ENCODE peak calls at places on chromosomes 4 and X, in nine cellular contexts. L, V, T, B, P, U, S, G and A are unnamed samples.

GRCh38 chr4:163473576-163473975 is at the start of gene TKTL2:
- DNase-seq in U (no peak), V (no peak), L (no peak), P (peak), B (no peak), G (no peak), S (no peak), T (no peak), A (peak)

GRCh38 chrX:43881410-43882293 is 598 bp downstream of the MAOB start:
- DNase-seq in S (peak), T (peak), G (no peak), V (no peak), L (no peak), B (no peak), P (no peak), U (peak), A (no peak)

GRCh38 chr4:15695240-15695699 is 7.6 kb upstream of the BST1 start:
- DNase-seq in T (no peak), B (no peak), L (peak), V (peak), P (no peak), G (no peak), S (no peak), U (no peak), A (no peak)

GRCh38 chr4:70734971-70735370 is 13.2 kb downstream of the RUFY3 start:
- DNase-seq in B (no peak), S (no peak), L (no peak), V (no peak), T (no peak), G (no peak), U (no peak), P (no peak), A (no peak)

GRCh38 chrX:72308209-72308565 is 2.5 kb upstream of the CITED1 start:
- DNase-seq in V (no peak), B (no peak), S (no peak), T (no peak), U (no peak), G (no peak), P (no peak), L (no peak), A (no peak)

GRCh38 chrX:110384490-110384889 is 25.8 kb downstream of the RTL9 start:
- DNase-seq in P (no peak), V (peak), G (no peak), B (no peak), U (no peak), L (peak), S (no peak), T (no peak), A (no peak)

GRCh38 chr4:27714073-27714472 is 853.4 kb downstream of the STIM2 start:
- DNase-seq in G (no peak), L (no peak), V (peak), U (no peak), B (no peak), T (no peak), S (no peak), P (no peak), A (no peak)

GRCh38 chrX:131792356-131792749 is 230.7 kb upstream of the STK26 start:
- DNase-seq in L (no peak), U (peak), V (peak), S (peak), G (no peak), T (peak), P (no peak), B (no peak), A (peak)

GRCh38 chr4:139214039-139214534 is 37.1 kb upstream of the ELF2 start:
- DNase-seq in S (no peak), V (no peak), B (no peak), L (no peak), U (no peak), P (no peak), G (no peak), T (no peak), A (peak)

GRCh38 chrX:56615282-56615681 is 51.9 kb downstream of the UBQLN2 start:
- DNase-seq in P (no peak), G (no peak), T (no peak), L (no peak), U (no peak), S (no peak), V (no peak), B (no peak), A (no peak)

GRCh38 chr4:3368334-3368733 is 73.4 kb upstream of the HGFAC start:
- DNase-seq in T (no peak), P (no peak), S (no peak), U (no peak), G (no peak), L (no peak), B (no peak), V (no peak), A (no peak)

GRCh38 chr4:110211007-110211769 is 12.8 kb upstream of the ELOVL6 start:
- DNase-seq in V (peak), T (no peak), B (no peak), U (peak), G (peak), L (no peak), S (no peak), P (no peak), A (no peak)

GRCh38 chr4:3799496-3799895 is 33.3 kb downstream of the ADRA2C start:
- DNase-seq in P (peak), T (peak), U (no peak), G (no peak), L (no peak), B (no peak), V (no peak), S (no peak), A (no peak)

GRCh38 chr4:169253087-169253675 is 17.6 kb downstream of the SH3RF1 start:
- DNase-seq in T (no peak), L (no peak), P (no peak), B (no peak), V (no peak), U (no peak), G (no peak), S (no peak), A (no peak)

GRCh38 chr4:148834804-148835598 is 392.8 kb upstream of the NR3C2 start:
- DNase-seq in B (no peak), V (peak), G (no peak), L (no peak), T (no peak), S (no peak), U (no peak), P (peak), A (peak)

GRCh38 chr4:84697615-84698201 is 114.8 kb downstream of the CDS1 start:
- DNase-seq in V (peak), S (no peak), P (no peak), U (no peak), L (no peak), G (no peak), T (no peak), B (no peak), A (no peak)

GRCh38 chr4:30948653-30949052 is 228.5 kb downstream of the PCDH7 start:
- DNase-seq in V (peak), U (no peak), L (peak), S (no peak), P (no peak), G (no peak), B (no peak), T (no peak), A (no peak)

GRCh38 chr4:10200869-10201268 is 84.3 kb upstream of the WDR1 start:
- DNase-seq in L (no peak), T (no peak), S (no peak), U (no peak), B (no peak), P (no peak), V (no peak), G (no peak), A (no peak)

GRCh38 chrX:104168127-104168526 is 1.9 kb downstream of the FAM199X start:
- DNase-seq in T (no peak), L (no peak), B (no peak), U (no peak), V (no peak), G (no peak), P (no peak), S (no peak), A (no peak)
- H3K4me3 ChIP-seq in T (no peak), L (peak), B (peak), U (no peak), V (peak), G (no peak), P (no peak), S (no peak), A (peak)

GRCh38 chrX:123965712-123966111 is 4.2 kb downstream of the STAG2 start:
- DNase-seq in G (no peak), P (no peak), B (no peak), L (no peak), U (no peak), S (no peak), T (no peak), V (no peak), A (no peak)
- H3K4me3 ChIP-seq in G (no peak), P (no peak), B (no peak), L (no peak), U (no peak), S (no peak), T (no peak), V (no peak), A (no peak)

GRCh38 chrX:129768586-129769466 is 10.9 kb upstream of the SASH3 start:
- DNase-seq in V (no peak), G (no peak), P (no peak), U (no peak), S (no peak), T (no peak), L (no peak), B (no peak), A (no peak)
- H3K4me3 ChIP-seq in V (no peak), G (no peak), P (no peak), U (no peak), S (no peak), T (no peak), L (no peak), B (no peak), A (no peak)

DNA sequence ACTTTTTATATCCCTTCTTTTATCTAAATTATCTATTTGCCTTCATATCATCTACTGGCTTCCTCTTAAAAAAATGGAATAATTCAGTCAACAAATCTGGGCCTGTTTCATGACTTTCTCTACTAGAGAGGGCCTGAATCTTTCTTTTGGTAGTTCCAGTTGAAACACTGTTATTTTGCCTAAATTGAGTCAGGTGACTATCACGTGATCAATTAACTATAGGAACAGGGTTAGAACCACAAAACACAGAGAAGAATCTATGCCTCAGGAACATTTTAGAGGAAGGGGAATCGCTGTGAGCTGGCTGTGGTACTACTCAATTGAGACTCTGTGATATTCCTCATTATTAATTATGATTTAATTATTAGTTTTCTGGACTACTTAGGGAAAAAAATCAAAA is 736.7 kb upstream of the PITX2 start:
- DNase-seq in P (no peak), U (no peak), G (no peak), B (no peak), L (no peak), V (no peak), T (no peak), S (no peak), A (no peak)
- H3K4me3 ChIP-seq in P (no peak), U (no peak), G (no peak), B (no peak), L (no peak), V (no peak), T (no peak), S (no peak), A (no peak)

GRCh38 chr4:103026868-103027267 is 7.4 kb upstream of the SLC9B1 start:
- DNase-seq in L (no peak), V (no peak), T (no peak), U (no peak), S (no peak), B (no peak), G (no peak), P (no peak), A (no peak)

GRCh38 chr4:103032575-103032974 is 13.1 kb upstream of the SLC9B1 start:
- DNase-seq in L (peak), V (peak), B (no peak), S (no peak), U (no peak), P (no peak), G (no peak), T (no peak), A (no peak)

GRCh38 chr4:103024996-103025395 is 5.5 kb upstream of the SLC9B1 start:
- DNase-seq in G (no peak), V (no peak), B (no peak), L (no peak), P (no peak), U (no peak), T (no peak), S (no peak), A (no peak)

GRCh38 chr4:103036169-103036568 is 16.7 kb upstream of the SLC9B1 start:
- DNase-seq in U (no peak), T (no peak), G (no peak), B (no peak), P (no peak), V (no peak), S (no peak), L (no peak), A (no peak)

GRCh38 chr4:103030791-103031190 is 11.3 kb upstream of the SLC9B1 start:
- DNase-seq in L (no peak), P (no peak), G (no peak), T (no peak), V (no peak), S (no peak), B (no peak), U (no peak), A (no peak)
- H3K4me3 ChIP-seq in L (no peak), P (no peak), G (no peak), T (no peak), V (no peak), S (no peak), B (no peak), U (no peak), A (no peak)

GRCh38 chr4:174134361-174134760 is 149.1 kb downstream of the FBXO8 start:
- DNase-seq in V (no peak), S (no peak), B (no peak), L (no peak), P (no peak), G (no peak), T (no peak), U (no peak), A (no peak)
- H3K4me3 ChIP-seq in V (peak), S (no peak), B (peak), L (no peak), P (no peak), G (no peak), T (no peak), U (no peak), A (no peak)

DNA sequence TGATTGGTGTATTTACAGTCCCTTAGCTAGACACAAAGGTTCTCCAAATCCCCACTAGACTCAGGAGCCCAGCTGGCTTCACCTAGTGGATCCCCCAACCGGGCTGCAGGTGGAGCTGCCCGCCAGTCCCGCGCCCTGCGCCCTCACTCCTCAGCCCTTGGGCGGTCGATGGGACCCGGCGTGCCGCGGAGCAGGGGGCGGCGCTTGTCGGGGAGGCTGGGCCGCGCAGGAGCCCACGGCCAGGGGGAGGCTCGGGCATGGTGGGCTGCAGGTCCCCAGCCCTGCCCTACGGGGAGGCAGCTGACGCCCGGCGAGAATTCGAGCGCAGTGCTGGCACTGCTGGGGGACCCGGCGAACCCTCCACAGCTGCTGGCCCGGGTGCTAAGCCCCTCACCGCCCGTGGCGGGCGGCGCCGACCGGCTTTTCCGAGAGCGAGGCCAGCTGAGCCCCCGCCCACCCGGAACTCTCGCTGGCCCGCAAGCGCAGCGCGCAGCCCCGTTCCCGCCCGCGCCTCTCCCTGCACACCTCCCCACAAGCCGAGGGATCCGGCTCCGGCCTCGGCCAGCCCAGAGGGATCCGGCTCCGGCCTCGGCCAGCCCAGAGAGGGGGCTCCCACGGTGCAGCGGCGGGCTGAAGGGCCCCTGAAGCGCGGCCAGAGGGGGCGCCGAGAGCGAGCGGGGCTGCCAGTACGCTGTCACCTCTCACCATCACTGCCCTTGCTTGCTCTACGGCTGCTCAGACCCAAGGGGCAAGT is 39.4 kb downstream of the WFS1 start:
- DNase-seq in B (no peak), V (no peak), P (no peak), L (no peak), S (peak), U (no peak), T (no peak), G (peak), A (no peak)
- H3K4me3 ChIP-seq in B (peak), V (no peak), P (peak), L (no peak), S (peak), U (peak), T (no peak), G (peak), A (peak)

DNA sequence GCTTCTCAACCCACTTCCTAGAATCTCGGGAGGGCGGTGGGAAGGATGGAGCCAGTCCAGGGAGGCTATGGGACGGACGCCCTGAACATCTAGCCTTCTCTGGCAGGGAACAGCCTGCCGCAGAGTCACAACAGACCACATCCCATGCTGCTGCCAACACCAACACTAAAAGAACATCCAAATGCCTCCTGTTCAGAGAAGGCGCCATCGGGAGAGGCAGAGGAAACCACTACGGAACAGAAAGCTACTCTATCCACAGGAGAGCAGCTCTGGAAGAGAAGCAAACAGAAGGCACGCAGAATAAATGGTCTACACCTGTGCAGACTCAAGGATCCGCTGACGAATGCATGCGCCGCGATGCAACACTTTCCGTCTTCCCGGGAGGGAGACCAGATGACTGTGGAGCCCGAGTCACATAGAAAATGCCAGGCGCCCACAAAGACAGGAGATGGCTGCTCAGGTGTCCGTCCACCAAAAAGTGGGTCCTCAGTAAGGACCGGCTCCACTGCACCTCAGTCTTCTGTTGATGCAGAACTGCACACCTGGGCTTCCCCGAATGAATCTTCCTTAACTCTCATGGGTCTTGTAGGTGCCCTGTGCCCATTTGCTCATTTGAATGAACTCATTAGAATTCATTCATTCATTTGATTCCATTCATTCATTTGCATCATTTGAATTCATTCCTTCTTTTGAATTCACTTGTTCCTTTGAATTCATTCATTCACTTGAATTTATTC is 217.5 kb downstream of the DHRSX start:
- DNase-seq in T (no peak), G (no peak), B (no peak), L (no peak), P (no peak), U (no peak), V (no peak), S (no peak), A (no peak)
- H3K4me3 ChIP-seq in T (no peak), G (no peak), B (no peak), L (no peak), P (no peak), U (no peak), V (no peak), S (no peak), A (no peak)

GRCh38 chr4:93828332-93828829 is at the start of gene ATOH1:
- DNase-seq in V (no peak), G (no peak), L (peak), P (peak), B (no peak), U (peak), S (no peak), T (no peak), A (peak)
- H3K4me3 ChIP-seq in V (peak), G (no peak), L (peak), P (peak), B (peak), U (peak), S (peak), T (no peak), A (peak)

GRCh38 chr4:173521474-173522159 is 8.4 kb downstream of the HAND2 start:
- DNase-seq in G (no peak), B (no peak), L (no peak), V (no peak), S (peak), U (no peak), T (no peak), P (no peak), A (no peak)

GRCh38 chr4:173522874-173523395 is 7.1 kb downstream of the HAND2 start:
- DNase-seq in T (no peak), U (no peak), V (no peak), G (no peak), L (no peak), S (no peak), P (no peak), B (no peak), A (no peak)

GRCh38 chr4:173520921-173521473 is 9.0 kb downstream of the HAND2 start:
- DNase-seq in U (no peak), S (no peak), T (no peak), G (no peak), L (no peak), V (no peak), B (no peak), P (no peak), A (no peak)

GRCh38 chr4:173524218-173525117 is 5.6 kb downstream of the HAND2 start:
- DNase-seq in U (no peak), G (no peak), V (no peak), S (no peak), P (no peak), T (no peak), L (no peak), B (no peak), A (no peak)

GRCh38 chr4:173522160-173522873 is 7.7 kb downstream of the HAND2 start:
- DNase-seq in S (peak), P (no peak), B (peak), U (peak), V (no peak), L (no peak), T (peak), G (no peak), A (peak)
- H3K4me3 ChIP-seq in S (peak), P (peak), B (peak), U (peak), V (no peak), L (no peak), T (no peak), G (no peak), A (no peak)